ENCODE peak calls at places on chromosome 17, in ten cellular contexts. O is RPMI8226; A is amygdala; B is heart left ventricle; R is kidney tubule cell; Z is hippocampal formation; D is activated CD4-positive, alpha-beta T cell treated with anti-CD3 and anti-CD28 coated beads for 4 hours; T is stimulated activated effector memory CD8-positive, alpha-beta T cell treated with anti-CD3 and anti-CD28 coated beads, Interleukin-12 subunit alpha, Interleukin-12 subunit beta, amount 100 ng/mL, for 72 hours; K is heart right ventricle; V is Calu3. J is an unnamed sample.

GRCh38 chr17:76138896-76139248 is 2.2 kb downstream of the FOXJ1 start:
- DNase-seq in O (no peak), A (no peak), B (no peak), R (no peak), Z (no peak), D (no peak), T (no peak), K (no peak), V (no peak), J (no peak)

GRCh38 chr17:40418428-40418706 is 671 bp upstream of the TOP2A start:
- DNase-seq in O (no peak), A (no peak), B (peak), R (no peak), Z (no peak), D (no peak), T (no peak), K (no peak), V (no peak), J (no peak)

GRCh38 chr17:28494445-28495188 is 11.5 kb upstream of the FOXN1 start:
- DNase-seq in O (peak), A (peak), B (peak), R (peak), Z (peak), D (peak), T (peak), K (peak), V (peak), J (peak)

GRCh38 chr17:32882734-32883133 is 5.8 kb upstream of the MYO1D start:
- DNase-seq in O (no peak), A (no peak), B (no peak), R (peak), Z (no peak), D (no peak), T (peak), K (no peak), V (no peak), J (peak)

GRCh38 chr17:60579090-60579489 is 20.9 kb upstream of the PPM1D start:
- DNase-seq in O (no peak), A (no peak), B (no peak), R (no peak), Z (no peak), D (no peak), T (no peak), K (no peak), V (no peak), J (no peak)

GRCh38 chr17:58831780-58832179 is 76.1 kb downstream of the PPM1E start:
- DNase-seq in O (no peak), A (no peak), B (no peak), R (no peak), Z (no peak), D (no peak), T (no peak), K (no peak), V (no peak), J (no peak)

GRCh38 chr17:19343256-19343630 is 19.3 kb downstream of the B9D1 start:
- DNase-seq in O (no peak), A (no peak), B (no peak), R (no peak), Z (no peak), D (no peak), T (no peak), K (no peak), V (no peak), J (no peak)

GRCh38 chr17:68987966-68988365 is 32.8 kb upstream of the ABCA8 start:
- DNase-seq in O (no peak), A (no peak), B (no peak), R (no peak), Z (no peak), D (no peak), T (no peak), K (no peak), V (no peak), J (no peak)

GRCh38 chr17:2957631-2958286 is 105.6 kb downstream of the OR1D5 start:
- DNase-seq in O (no peak), A (no peak), B (no peak), R (peak), Z (no peak), D (no peak), T (no peak), K (no peak), V (no peak), J (no peak)

GRCh38 chr17:79800325-79801155 is 3.7 kb upstream of the CBX8 start:
- DNase-seq in O (peak), A (no peak), B (no peak), R (peak), Z (no peak), D (no peak), T (no peak), K (no peak), V (no peak), J (no peak)

GRCh38 chr17:15649861-15650391 is 30.4 kb upstream of the FBXW10B start:
- DNase-seq in O (no peak), A (no peak), B (peak), R (peak), Z (no peak), D (no peak), T (no peak), K (no peak), V (peak), J (no peak)